ENCODE peak calls at places on chromosomes 2 and 18, in nine cellular contexts. L, F, M, Q, Z, N, U, X and A are unnamed samples.

GRCh38 chr2:105377871-105378270 is 21.0 kb downstream of the FHL2 start:
- DNase-seq in L (no peak), F (no peak), M (no peak), Q (no peak), Z (no peak), N (no peak), U (no peak), X (no peak), A (no peak)

GRCh38 chr2:1782514-1782913 is 38.2 kb upstream of the PXDN start:
- DNase-seq in L (no peak), F (no peak), M (no peak), Q (no peak), Z (no peak), N (no peak), U (no peak), X (peak), A (no peak)

GRCh38 chr2:98874186-98874689 is 61.8 kb downstream of the CRACDL start:
- DNase-seq in L (no peak), F (no peak), M (no peak), Q (no peak), Z (no peak), N (no peak), U (no peak), X (no peak), A (no peak)

GRCh38 chr18:56722518-56722917 is 71.4 kb downstream of the WDR7 start:
- DNase-seq in L (no peak), F (no peak), M (no peak), Q (no peak), Z (no peak), N (no peak), U (no peak), X (no peak), A (no peak)

GRCh38 chr2:120539937-120540718 is 194.2 kb downstream of the INHBB start:
- DNase-seq in L (no peak), F (no peak), M (no peak), Q (no peak), Z (peak), N (no peak), U (no peak), X (no peak), A (no peak)

GRCh38 chr2:242002944-242003343 is 133.4 kb downstream of the RTP5 start:
- DNase-seq in L (no peak), F (no peak), M (no peak), Q (no peak), Z (no peak), N (no peak), U (no peak), X (no peak), A (no peak)

GRCh38 chr18:68148862-68149261 is 566.0 kb downstream of the TMX3 start:
- DNase-seq in L (no peak), F (no peak), M (no peak), Q (no peak), Z (no peak), N (no peak), U (no peak), X (no peak), A (peak)

GRCh38 chr2:37464064-37464463 is 119.6 kb downstream of the QPCT start:
- DNase-seq in L (no peak), F (no peak), M (no peak), Q (no peak), Z (no peak), N (no peak), U (no peak), X (no peak), A (no peak)